ENCODE peak calls at places on chromosomes 7 and 10, in ten cellular contexts. One of them, this sample, is unnamed.

GRCh38 chr10:48794074-48794473 is 109.4 kb downstream of the WDFY4 start:
- DNase-seq in GM12892: no peak
- DNase-seq in NCI-H774: no peak
- DNase-seq in activated CD4-positive, alpha-beta T cell treated with anti-CD3 and anti-CD28 coated beads for 24 hours: no peak
- DNase-seq in breast epithelium: no peak
- DNase-seq in fibroblast of mammary gland: no peak
- DNase-seq in NCI-H1417: no peak
- DNase-seq in posterior cingulate gyrus: no peak
- DNase-seq in NCI-H69: peak
- DNase-seq in fibroblast of lung: no peak
- DNase-seq in this sample: no peak

GRCh38 chr7:41576176-41576575 is 126.7 kb downstream of the INHBA start:
- DNase-seq in breast epithelium: no peak
- DNase-seq in activated CD4-positive, alpha-beta T cell treated with anti-CD3 and anti-CD28 coated beads for 24 hours: no peak
- DNase-seq in posterior cingulate gyrus: no peak
- DNase-seq in GM12892: no peak
- DNase-seq in NCI-H1417: no peak
- DNase-seq in fibroblast of mammary gland: peak
- DNase-seq in NCI-H774: no peak
- DNase-seq in NCI-H69: no peak
- DNase-seq in fibroblast of lung: no peak
- DNase-seq in this sample: no peak

GRCh38 chr7:22351878-22352277 is 5.1 kb downstream of the RAPGEF5 start:
- DNase-seq in posterior cingulate gyrus: no peak
- DNase-seq in fibroblast of mammary gland: peak
- DNase-seq in NCI-H69: no peak
- DNase-seq in NCI-H1417: no peak
- DNase-seq in fibroblast of lung: peak
- DNase-seq in GM12892: no peak
- DNase-seq in breast epithelium: no peak
- DNase-seq in NCI-H774: no peak
- DNase-seq in activated CD4-positive, alpha-beta T cell treated with anti-CD3 and anti-CD28 coated beads for 24 hours: no peak
- DNase-seq in this sample: no peak

GRCh38 chr10:132987671-132988571 is 45.6 kb upstream of the CFAP46 start:
- DNase-seq in fibroblast of lung: peak
- DNase-seq in fibroblast of mammary gland: peak
- DNase-seq in NCI-H774: no peak
- DNase-seq in breast epithelium: no peak
- DNase-seq in posterior cingulate gyrus: peak
- DNase-seq in NCI-H69: no peak
- DNase-seq in NCI-H1417: no peak
- DNase-seq in activated CD4-positive, alpha-beta T cell treated with anti-CD3 and anti-CD28 coated beads for 24 hours: no peak
- DNase-seq in GM12892: no peak
- DNase-seq in this sample: no peak

GRCh38 chr10:5510281-5511072 is 11.1 kb upstream of the CALML5 start:
- DNase-seq in activated CD4-positive, alpha-beta T cell treated with anti-CD3 and anti-CD28 coated beads for 24 hours: no peak
- DNase-seq in fibroblast of lung: no peak
- DNase-seq in NCI-H1417: no peak
- DNase-seq in NCI-H774: no peak
- DNase-seq in breast epithelium: no peak
- DNase-seq in posterior cingulate gyrus: no peak
- DNase-seq in GM12892: no peak
- DNase-seq in fibroblast of mammary gland: peak
- DNase-seq in NCI-H69: no peak
- DNase-seq in this sample: no peak

GRCh38 chr10:85851300-85851699 is 515.3 kb downstream of the GRID1 start:
- DNase-seq in breast epithelium: no peak
- DNase-seq in NCI-H774: no peak
- DNase-seq in GM12892: no peak
- DNase-seq in NCI-H1417: peak
- DNase-seq in NCI-H69: peak
- DNase-seq in fibroblast of mammary gland: peak
- DNase-seq in posterior cingulate gyrus: no peak
- DNase-seq in activated CD4-positive, alpha-beta T cell treated with anti-CD3 and anti-CD28 coated beads for 24 hours: no peak
- DNase-seq in fibroblast of lung: peak
- DNase-seq in this sample: no peak

GRCh38 chr7:5755704-5756131 is 25.7 kb downstream of the RNF216 start:
- DNase-seq in fibroblast of mammary gland: peak
- DNase-seq in breast epithelium: no peak
- DNase-seq in posterior cingulate gyrus: no peak
- DNase-seq in NCI-H1417: no peak
- DNase-seq in fibroblast of lung: peak
- DNase-seq in activated CD4-positive, alpha-beta T cell treated with anti-CD3 and anti-CD28 coated beads for 24 hours: no peak
- DNase-seq in GM12892: no peak
- DNase-seq in NCI-H774: no peak
- DNase-seq in NCI-H69: peak
- DNase-seq in this sample: no peak

GRCh38 chr10:48449501-48450232 is 143.2 kb downstream of the MAPK8 start:
- DNase-seq in fibroblast of mammary gland: no peak
- DNase-seq in activated CD4-positive, alpha-beta T cell treated with anti-CD3 and anti-CD28 coated beads for 24 hours: no peak
- DNase-seq in NCI-H774: no peak
- DNase-seq in NCI-H69: no peak
- DNase-seq in fibroblast of lung: no peak
- DNase-seq in posterior cingulate gyrus: no peak
- DNase-seq in breast epithelium: peak
- DNase-seq in GM12892: no peak
- DNase-seq in NCI-H1417: no peak
- DNase-seq in this sample: no peak

GRCh38 chr10:118405933-118406332 is 63.8 kb upstream of the FAM204A start:
- DNase-seq in breast epithelium: no peak
- DNase-seq in fibroblast of mammary gland: peak
- DNase-seq in NCI-H69: peak
- DNase-seq in GM12892: no peak
- DNase-seq in activated CD4-positive, alpha-beta T cell treated with anti-CD3 and anti-CD28 coated beads for 24 hours: no peak
- DNase-seq in NCI-H774: no peak
- DNase-seq in fibroblast of lung: no peak
- DNase-seq in posterior cingulate gyrus: no peak
- DNase-seq in NCI-H1417: no peak
- DNase-seq in this sample: no peak

GRCh38 chr7:97971120-97971989 is 18.6 kb downstream of the OCM2 start:
- DNase-seq in posterior cingulate gyrus: no peak
- DNase-seq in GM12892: no peak
- DNase-seq in breast epithelium: no peak
- DNase-seq in NCI-H69: peak
- DNase-seq in NCI-H774: no peak
- DNase-seq in activated CD4-positive, alpha-beta T cell treated with anti-CD3 and anti-CD28 coated beads for 24 hours: peak
- DNase-seq in NCI-H1417: peak
- DNase-seq in fibroblast of lung: peak
- DNase-seq in fibroblast of mammary gland: peak
- DNase-seq in this sample: peak

GRCh38 chr10:119653209-119653608 is 2.0 kb downstream of the BAG3 start:
- DNase-seq in activated CD4-positive, alpha-beta T cell treated with anti-CD3 and anti-CD28 coated beads for 24 hours: no peak
- DNase-seq in GM12892: no peak
- DNase-seq in breast epithelium: no peak
- DNase-seq in posterior cingulate gyrus: no peak
- DNase-seq in fibroblast of lung: no peak
- DNase-seq in fibroblast of mammary gland: no peak
- DNase-seq in NCI-H1417: peak
- DNase-seq in NCI-H69: peak
- DNase-seq in NCI-H774: no peak
- DNase-seq in this sample: no peak

GRCh38 chr10:113179270-113179669 is 229.2 kb downstream of the TCF7L2 start:
- DNase-seq in NCI-H69: no peak
- DNase-seq in activated CD4-positive, alpha-beta T cell treated with anti-CD3 and anti-CD28 coated beads for 24 hours: no peak
- DNase-seq in fibroblast of lung: no peak
- DNase-seq in GM12892: no peak
- DNase-seq in NCI-H1417: no peak
- DNase-seq in breast epithelium: no peak
- DNase-seq in posterior cingulate gyrus: peak
- DNase-seq in fibroblast of mammary gland: peak
- DNase-seq in NCI-H774: no peak
- DNase-seq in this sample: no peak

GRCh38 chr7:40329601-40330153 is 194.9 kb downstream of the SUGCT start:
- DNase-seq in breast epithelium: no peak
- DNase-seq in NCI-H1417: peak
- DNase-seq in fibroblast of lung: peak
- DNase-seq in GM12892: no peak
- DNase-seq in fibroblast of mammary gland: peak
- DNase-seq in NCI-H774: peak
- DNase-seq in posterior cingulate gyrus: no peak
- DNase-seq in NCI-H69: peak
- DNase-seq in activated CD4-positive, alpha-beta T cell treated with anti-CD3 and anti-CD28 coated beads for 24 hours: no peak
- DNase-seq in this sample: no peak

GRCh38 chr7:143288836-143289235 is 685 bp downstream of the CASP2 start:
- DNase-seq in NCI-H1417: no peak
- DNase-seq in fibroblast of mammary gland: peak
- DNase-seq in NCI-H69: peak
- DNase-seq in fibroblast of lung: peak
- DNase-seq in posterior cingulate gyrus: no peak
- DNase-seq in NCI-H774: no peak
- DNase-seq in breast epithelium: no peak
- DNase-seq in GM12892: no peak
- DNase-seq in activated CD4-positive, alpha-beta T cell treated with anti-CD3 and anti-CD28 coated beads for 24 hours: no peak
- DNase-seq in this sample: no peak

GRCh38 chr10:13970231-13970966 is 360.3 kb downstream of the FRMD4A start:
- DNase-seq in activated CD4-positive, alpha-beta T cell treated with anti-CD3 and anti-CD28 coated beads for 24 hours: no peak
- DNase-seq in fibroblast of lung: no peak
- DNase-seq in breast epithelium: no peak
- DNase-seq in GM12892: no peak
- DNase-seq in NCI-H69: no peak
- DNase-seq in NCI-H1417: no peak
- DNase-seq in NCI-H774: no peak
- DNase-seq in posterior cingulate gyrus: no peak
- DNase-seq in fibroblast of mammary gland: no peak
- DNase-seq in this sample: no peak

GRCh38 chr10:65911431-65911830 is 1014.4 kb upstream of the LRRTM3 start:
- DNase-seq in breast epithelium: no peak
- DNase-seq in fibroblast of mammary gland: no peak
- DNase-seq in NCI-H1417: no peak
- DNase-seq in fibroblast of lung: no peak
- DNase-seq in activated CD4-positive, alpha-beta T cell treated with anti-CD3 and anti-CD28 coated beads for 24 hours: no peak
- DNase-seq in GM12892: no peak
- DNase-seq in posterior cingulate gyrus: no peak
- DNase-seq in NCI-H774: no peak
- DNase-seq in NCI-H69: peak
- DNase-seq in this sample: no peak

GRCh38 chr7:132368246-132368900 is 207.9 kb downstream of the PLXNA4 start:
- DNase-seq in posterior cingulate gyrus: peak
- DNase-seq in fibroblast of lung: no peak
- DNase-seq in NCI-H69: peak
- DNase-seq in activated CD4-positive, alpha-beta T cell treated with anti-CD3 and anti-CD28 coated beads for 24 hours: no peak
- DNase-seq in breast epithelium: no peak
- DNase-seq in NCI-H774: peak
- DNase-seq in NCI-H1417: peak
- DNase-seq in GM12892: no peak
- DNase-seq in fibroblast of mammary gland: no peak
- DNase-seq in this sample: no peak

GRCh38 chr10:16919076-16919972 is 102.1 kb upstream of the RSU1 start:
- DNase-seq in posterior cingulate gyrus: no peak
- DNase-seq in activated CD4-positive, alpha-beta T cell treated with anti-CD3 and anti-CD28 coated beads for 24 hours: no peak
- DNase-seq in NCI-H69: no peak
- DNase-seq in NCI-H774: no peak
- DNase-seq in fibroblast of mammary gland: no peak
- DNase-seq in NCI-H1417: no peak
- DNase-seq in GM12892: no peak
- DNase-seq in breast epithelium: no peak
- DNase-seq in fibroblast of lung: no peak
- DNase-seq in this sample: no peak

GRCh38 chr7:138097064-138097741 is 20.9 kb downstream of the AKR1D1 start:
- DNase-seq in fibroblast of mammary gland: peak
- DNase-seq in NCI-H69: peak
- DNase-seq in breast epithelium: no peak
- DNase-seq in GM12892: no peak
- DNase-seq in NCI-H1417: peak
- DNase-seq in fibroblast of lung: peak
- DNase-seq in posterior cingulate gyrus: no peak
- DNase-seq in activated CD4-positive, alpha-beta T cell treated with anti-CD3 and anti-CD28 coated beads for 24 hours: no peak
- DNase-seq in NCI-H774: no peak
- DNase-seq in this sample: no peak

GRCh38 chr7:128020161-128020560 is 11.1 kb downstream of the LRRC4 start:
- DNase-seq in NCI-H774: no peak
- DNase-seq in NCI-H69: peak
- DNase-seq in fibroblast of mammary gland: no peak
- DNase-seq in NCI-H1417: no peak
- DNase-seq in GM12892: no peak
- DNase-seq in breast epithelium: no peak
- DNase-seq in posterior cingulate gyrus: no peak
- DNase-seq in fibroblast of lung: no peak
- DNase-seq in activated CD4-positive, alpha-beta T cell treated with anti-CD3 and anti-CD28 coated beads for 24 hours: no peak
- DNase-seq in this sample: no peak

GRCh38 chr10:44696496-44696895 is 214.6 kb upstream of the TMEM72 start:
- DNase-seq in GM12892: no peak
- DNase-seq in posterior cingulate gyrus: no peak
- DNase-seq in breast epithelium: no peak
- DNase-seq in activated CD4-positive, alpha-beta T cell treated with anti-CD3 and anti-CD28 coated beads for 24 hours: no peak
- DNase-seq in fibroblast of mammary gland: peak
- DNase-seq in NCI-H69: no peak
- DNase-seq in NCI-H1417: no peak
- DNase-seq in fibroblast of lung: peak
- DNase-seq in NCI-H774: no peak
- DNase-seq in this sample: no peak

GRCh38 chr10:67925449-67926005 is 41.1 kb downstream of the SIRT1 start:
- DNase-seq in NCI-H1417: no peak
- DNase-seq in posterior cingulate gyrus: no peak
- DNase-seq in NCI-H69: no peak
- DNase-seq in NCI-H774: no peak
- DNase-seq in fibroblast of lung: peak
- DNase-seq in activated CD4-positive, alpha-beta T cell treated with anti-CD3 and anti-CD28 coated beads for 24 hours: no peak
- DNase-seq in fibroblast of mammary gland: peak
- DNase-seq in breast epithelium: no peak
- DNase-seq in GM12892: no peak
- DNase-seq in this sample: no peak

GRCh38 chr7:46486264-46487206 is 565.5 kb upstream of the IGFBP3 start:
- DNase-seq in NCI-H774: no peak
- DNase-seq in fibroblast of lung: peak
- DNase-seq in activated CD4-positive, alpha-beta T cell treated with anti-CD3 and anti-CD28 coated beads for 24 hours: no peak
- DNase-seq in NCI-H69: no peak
- DNase-seq in fibroblast of mammary gland: peak
- DNase-seq in posterior cingulate gyrus: no peak
- DNase-seq in NCI-H1417: no peak
- DNase-seq in GM12892: no peak
- DNase-seq in breast epithelium: no peak
- DNase-seq in this sample: no peak

GRCh38 chr10:121129266-121129665 is 278.1 kb downstream of the WDR11 start:
- DNase-seq in fibroblast of lung: no peak
- DNase-seq in posterior cingulate gyrus: no peak
- DNase-seq in breast epithelium: no peak
- DNase-seq in NCI-H1417: no peak
- DNase-seq in GM12892: no peak
- DNase-seq in activated CD4-positive, alpha-beta T cell treated with anti-CD3 and anti-CD28 coated beads for 24 hours: no peak
- DNase-seq in fibroblast of mammary gland: no peak
- DNase-seq in NCI-H69: no peak
- DNase-seq in NCI-H774: no peak
- DNase-seq in this sample: no peak

GRCh38 chr10:62270020-62270419 is 1.4 kb upstream of the RTKN2 start:
- DNase-seq in NCI-H69: peak
- DNase-seq in breast epithelium: no peak
- DNase-seq in NCI-H1417: peak
- DNase-seq in GM12892: no peak
- DNase-seq in fibroblast of lung: peak
- DNase-seq in fibroblast of mammary gland: peak
- DNase-seq in posterior cingulate gyrus: no peak
- DNase-seq in NCI-H774: no peak
- DNase-seq in activated CD4-positive, alpha-beta T cell treated with anti-CD3 and anti-CD28 coated beads for 24 hours: no peak
- DNase-seq in this sample: no peak

GRCh38 chr10:88992945-88993537 is 2.4 kb downstream of the FAS start:
- DNase-seq in NCI-H774: no peak
- DNase-seq in fibroblast of lung: peak
- DNase-seq in activated CD4-positive, alpha-beta T cell treated with anti-CD3 and anti-CD28 coated beads for 24 hours: no peak
- DNase-seq in breast epithelium: no peak
- DNase-seq in posterior cingulate gyrus: no peak
- DNase-seq in fibroblast of mammary gland: peak
- DNase-seq in GM12892: no peak
- DNase-seq in NCI-H1417: no peak
- DNase-seq in NCI-H69: no peak
- DNase-seq in this sample: no peak

GRCh38 chr7:151351027-151351426 is 9.4 kb downstream of the NUB1 start:
- DNase-seq in breast epithelium: no peak
- DNase-seq in NCI-H1417: no peak
- DNase-seq in NCI-H774: no peak
- DNase-seq in fibroblast of lung: no peak
- DNase-seq in fibroblast of mammary gland: no peak
- DNase-seq in NCI-H69: no peak
- DNase-seq in GM12892: no peak
- DNase-seq in posterior cingulate gyrus: no peak
- DNase-seq in activated CD4-positive, alpha-beta T cell treated with anti-CD3 and anti-CD28 coated beads for 24 hours: peak
- DNase-seq in this sample: no peak

GRCh38 chr7:110296321-110296720 is 794.6 kb upstream of the LRRN3 start:
- DNase-seq in NCI-H1417: no peak
- DNase-seq in activated CD4-positive, alpha-beta T cell treated with anti-CD3 and anti-CD28 coated beads for 24 hours: no peak
- DNase-seq in fibroblast of mammary gland: no peak
- DNase-seq in posterior cingulate gyrus: no peak
- DNase-seq in NCI-H774: no peak
- DNase-seq in NCI-H69: no peak
- DNase-seq in fibroblast of lung: no peak
- DNase-seq in breast epithelium: no peak
- DNase-seq in GM12892: no peak
- DNase-seq in this sample: no peak